ENCODE peak calls at places on chromosomes 12 and 14, in five cellular contexts. C, K, D, X and W are unnamed samples.
A peak's percentile ranks its signal among the peaks of the same experiment; 100 is the strongest.

GRCh38 chr12:15631007-15631715 is 158.0 kb downstream of the EPS8 start:
- DNase-seq in C (no peak), K (no peak), D (no peak), X (no peak), W (no peak)

GRCh38 chr14:100263141-100263540 is 24.2 kb downstream of the YY1 start:
- DNase-seq in C (no peak), K (no peak), D (no peak), X (no peak), W (no peak)

GRCh38 chr14:61472801-61473376 is 151.5 kb downstream of the PRKCH start:
- DNase-seq in C (no peak), K (no peak), D (no peak), X (no peak), W (no peak)

GRCh38 chr14:100904307-100905019 is 941 bp upstream of the RTL1 start:
- DNase-seq in C (no peak), K (no peak), D (no peak), X (no peak), W (no peak)

GRCh38 chr12:48001426-48002178 is 2.7 kb downstream of the COL2A1 start:
- DNase-seq in C (peak; percentile 46), K (peak; percentile 75), D (no peak), X (no peak), W (peak; percentile 72)

GRCh38 chr12:108691995-108692808 is 39.1 kb downstream of the CORO1C start:
- DNase-seq in C (no peak), K (no peak), D (peak; percentile 62), X (no peak), W (no peak)

GRCh38 chr12:468671-469389 is 9.1 kb downstream of the B4GALNT3 start:
- DNase-seq in C (peak; percentile 61), K (no peak), D (no peak), X (no peak), W (no peak)

GRCh38 chr14:102095231-102095870 is 8.5 kb upstream of the HSP90AA1 start:
- DNase-seq in C (no peak), K (no peak), D (no peak), X (no peak), W (no peak)

GRCh38 chr12:91239497-91239896 is 56.9 kb upstream of the DCN start:
- DNase-seq in C (no peak), K (no peak), D (no peak), X (no peak), W (no peak)

GRCh38 chr12:108667349-108667748 is 33.7 kb upstream of the SELPLG start:
- DNase-seq in C (no peak), K (no peak), D (no peak), X (peak; percentile 12), W (no peak)

GRCh38 chr12:92987846-92988621 is 58.9 kb upstream of the EEA1 start:
- DNase-seq in C (no peak), K (no peak), D (no peak), X (peak; percentile 45), W (no peak)

GRCh38 chr14:98890556-98891340 is 381.2 kb downstream of the BCL11B start:
- DNase-seq in C (peak; percentile 55), K (no peak), D (peak; percentile 27), X (no peak), W (no peak)

DNA sequence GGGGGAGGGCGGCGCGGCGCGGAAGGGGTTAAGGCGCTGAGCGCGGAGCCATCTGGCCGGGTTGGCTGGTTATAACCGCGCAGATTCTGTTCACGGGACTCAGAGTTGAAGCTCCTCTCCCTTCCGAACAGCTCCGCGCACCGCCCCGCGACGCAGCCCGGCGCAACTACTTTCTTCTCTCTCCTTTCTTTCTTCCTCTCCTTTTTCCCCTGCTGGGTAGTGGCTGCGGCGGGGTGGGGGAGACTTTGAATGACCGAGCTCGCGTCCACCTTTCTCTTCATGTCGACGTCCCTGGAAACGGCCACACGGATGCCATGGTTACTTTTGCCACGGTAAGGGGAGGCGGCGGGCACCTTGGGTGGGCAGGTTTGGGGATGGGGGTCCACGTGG is at the start of gene NTF3:
- DNase-seq in C (no peak), K (no peak), D (peak; percentile 51), X (no peak), W (no peak)
- TF ChIP-seq POLR2A in C (no peak), K (no peak), D (peak; percentile 38), X (no peak), W (no peak)

DNA sequence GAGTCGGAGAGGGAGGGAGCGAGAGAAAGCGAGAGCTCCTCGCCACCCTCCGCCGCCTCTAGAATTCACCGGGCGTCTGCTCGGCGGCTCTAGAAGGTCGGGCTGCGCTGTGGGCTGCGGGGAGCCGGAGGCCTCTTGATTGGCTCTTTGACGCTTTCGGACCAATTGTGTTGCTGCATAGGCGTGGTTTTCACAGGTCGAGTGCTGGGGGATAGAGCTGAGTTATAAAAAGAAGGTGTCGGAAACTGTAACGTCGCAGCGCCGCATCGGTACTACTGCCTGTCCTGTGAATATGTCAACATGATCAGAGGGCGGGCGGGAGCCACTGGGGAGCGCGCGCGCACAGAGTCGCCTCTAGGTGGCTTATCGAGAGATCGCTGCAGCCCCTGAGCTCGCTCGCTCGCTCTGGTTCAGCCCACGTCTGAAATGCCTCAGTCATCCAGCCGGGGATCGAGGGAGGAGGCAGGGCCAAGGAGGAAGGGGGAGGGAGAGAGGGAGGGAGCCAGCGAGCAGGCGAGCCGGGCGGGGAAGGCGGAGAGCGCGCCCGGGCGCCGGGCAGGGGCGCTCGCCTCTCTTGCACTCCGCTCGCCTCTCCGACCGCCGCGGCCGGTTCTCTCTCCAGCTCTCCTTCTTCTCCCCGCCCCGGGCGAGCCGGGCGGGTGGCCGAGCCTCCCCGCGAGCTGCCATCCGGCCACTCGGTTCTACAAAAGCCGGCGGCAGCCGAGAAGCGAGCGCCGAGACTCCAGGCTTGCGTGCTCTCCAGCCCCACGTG is at the start of gene TBX3:
- DNase-seq in C (peak; percentile 79), K (peak; percentile 97), D (peak; percentile 99), X (peak; percentile 98), W (peak; percentile 71)
- TF ChIP-seq POLR2A in C (no peak), K (peak; percentile 91), D (peak; percentile 97), X (peak; percentile 88), W (peak; percentile 54)

GRCh38 chr12:53379389-53380103 is 430 bp upstream of the SP1 start:
- DNase-seq in C (peak; percentile 100), K (peak; percentile 97), D (peak; percentile 100), X (peak; percentile 100), W (peak; percentile 83)

GRCh38 chr12:53378705-53379388 is 1.1 kb upstream of the SP1 start:
- DNase-seq in C (no peak), K (peak; percentile 41), D (no peak), X (no peak), W (no peak)

GRCh38 chr12:53381739-53382630 is 2.0 kb downstream of the SP1 start:
- DNase-seq in C (peak; percentile 57), K (no peak), D (peak; percentile 54), X (peak; percentile 56), W (peak; percentile 27)

GRCh38 chr12:53380797-53381738 is 1.1 kb downstream of the SP1 start:
- DNase-seq in C (no peak), K (no peak), D (no peak), X (no peak), W (no peak)

DNA sequence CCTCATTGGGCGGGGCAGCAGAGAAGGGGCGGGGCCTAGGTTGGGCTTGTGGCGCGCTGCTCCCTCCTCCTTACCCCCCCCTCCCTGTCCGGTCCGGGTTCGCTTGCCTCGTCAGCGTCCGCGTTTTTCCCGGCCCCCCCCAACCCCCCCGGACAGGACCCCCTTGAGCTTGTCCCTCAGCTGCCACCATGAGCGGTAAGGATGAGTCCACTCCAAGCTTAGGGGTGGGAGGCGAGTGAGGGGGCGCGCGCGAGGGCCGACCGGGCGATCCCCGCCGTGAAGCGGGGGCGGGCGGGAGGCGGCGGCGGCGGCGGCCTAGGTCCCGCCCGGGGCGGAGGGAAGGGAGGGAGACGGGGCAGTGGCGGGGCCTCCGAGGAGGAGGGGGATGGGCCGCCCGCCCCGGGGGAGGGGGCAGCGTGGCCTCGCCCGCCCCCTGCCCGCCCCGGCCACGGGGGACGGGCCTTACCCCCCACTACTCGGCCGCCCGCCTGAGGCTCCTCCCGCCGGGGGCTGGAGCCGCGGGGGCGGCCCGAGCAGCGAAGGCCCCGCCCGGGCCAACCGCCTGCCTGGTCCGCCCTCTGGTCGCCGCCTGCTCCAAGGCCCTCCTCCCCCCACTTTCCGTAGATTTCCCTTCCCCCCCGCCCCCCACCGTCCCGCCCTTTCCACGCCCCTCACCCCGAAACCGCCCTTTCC is at the start of gene SP1:
- DNase-seq in C (peak; percentile 94), K (peak; percentile 70), D (peak; percentile 90), X (peak; percentile 76), W (peak; percentile 78)
- TF ChIP-seq POLR2A in C (no peak), K (peak; percentile 22), D (peak; percentile 30), X (peak; percentile 51), W (peak; percentile 12)

DNA sequence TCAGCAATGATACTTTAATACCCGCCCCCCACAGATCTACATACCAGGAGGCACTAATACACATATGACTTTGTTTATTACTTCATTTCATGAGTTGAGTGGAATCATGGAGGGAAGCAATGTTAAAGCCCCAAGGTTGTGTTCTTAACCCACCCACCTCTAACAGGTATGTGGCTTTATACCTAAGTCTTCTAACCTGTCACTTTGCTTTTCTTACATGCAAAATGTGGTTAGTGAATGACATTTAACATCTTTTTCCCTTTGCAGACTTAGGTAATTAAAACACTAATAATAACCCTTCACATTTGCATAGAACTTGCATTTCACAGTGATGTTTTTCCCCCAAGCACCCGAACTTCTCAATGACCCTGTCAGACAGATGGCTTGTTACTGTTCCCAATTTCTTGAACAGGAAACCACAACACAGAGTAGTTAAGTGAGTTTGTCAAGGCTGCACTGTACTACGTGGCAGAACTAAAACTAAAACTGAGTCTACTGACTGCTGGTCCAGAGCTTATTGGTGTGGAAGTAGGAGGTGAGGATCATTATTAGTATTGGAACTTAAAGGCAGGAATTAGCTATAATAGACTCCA is 102.0 kb downstream of the NPAS3 start:
- DNase-seq in C (no peak), K (no peak), D (no peak), X (no peak), W (no peak)
- TF ChIP-seq POLR2A in C (no peak), K (no peak), D (no peak), X (no peak), W (no peak)

GRCh38 chr12:43835656-43836454 is at the start of gene TMEM117:
- DNase-seq in C (peak; percentile 70), K (peak; percentile 46), D (peak; percentile 55), X (peak; percentile 25), W (peak; percentile 63)
- TF ChIP-seq POLR2A in C (no peak), K (peak; percentile 77), D (peak; percentile 8), X (peak; percentile 42), W (peak; percentile 53)

GRCh38 chr14:73887116-73887490 is 444 bp downstream of the ZNF410 start:
- DNase-seq in C (no peak), K (peak; percentile 23), D (no peak), X (peak; percentile 25), W (no peak)

GRCh38 chr14:73888460-73888725 is 1.7 kb downstream of the ZNF410 start:
- DNase-seq in C (no peak), K (no peak), D (no peak), X (no peak), W (no peak)

GRCh38 chr14:73884438-73885190 is 2.0 kb upstream of the ZNF410 start:
- DNase-seq in C (no peak), K (no peak), D (no peak), X (no peak), W (no peak)

GRCh38 chr14:73887704-73888459 is 1.2 kb downstream of the ZNF410 start:
- DNase-seq in C (no peak), K (no peak), D (no peak), X (peak; percentile 42), W (no peak)

GRCh38 chr14:73886449-73887115 is at the start of gene ZNF410:
- DNase-seq in C (peak; percentile 94), K (peak; percentile 92), D (peak; percentile 92), X (peak; percentile 90), W (peak; percentile 81)
- TF ChIP-seq POLR2A in C (no peak), K (peak; percentile 41), D (peak; percentile 77), X (peak; percentile 91), W (peak; percentile 47)